ENCODE peak calls at places on chromosomes 4 and X, in five cellular contexts. One of them, this sample, is unnamed.

GRCh38 chr4:141705747-141706377 is 69.5 kb downstream of the IL15 start:
- DNase-seq in K562: no peak
- DNase-seq in stomach: no peak
- DNase-seq in A549: no peak
- DNase-seq in upper lobe of left lung: no peak
- DNase-seq in this sample: no peak

GRCh38 chrX:121161501-121161933 is 114.1 kb downstream of the GLUD2 start:
- DNase-seq in K562: peak; percentile 76
- DNase-seq in stomach: no peak
- DNase-seq in A549: no peak
- DNase-seq in upper lobe of left lung: no peak
- DNase-seq in this sample: no peak

GRCh38 chrX:63128509-63128908 is 222.6 kb downstream of the SPIN4 start:
- DNase-seq in K562: no peak
- DNase-seq in stomach: no peak
- DNase-seq in A549: peak; percentile 36
- DNase-seq in upper lobe of left lung: no peak
- DNase-seq in this sample: no peak

GRCh38 chr4:52870225-52870624 is 8.1 kb downstream of the RASL11B start:
- DNase-seq in K562: no peak
- DNase-seq in stomach: peak; percentile 48
- DNase-seq in A549: no peak
- DNase-seq in upper lobe of left lung: no peak
- DNase-seq in this sample: no peak

GRCh38 chr4:179624768-179625181 is 2182.5 kb upstream of the AGA start:
- DNase-seq in K562: no peak
- DNase-seq in stomach: peak; percentile 26
- DNase-seq in A549: no peak
- DNase-seq in upper lobe of left lung: no peak
- DNase-seq in this sample: no peak

GRCh38 chr4:16136321-16136720 is 52.5 kb upstream of the PROM1 start:
- DNase-seq in K562: no peak
- DNase-seq in stomach: no peak
- DNase-seq in A549: no peak
- DNase-seq in upper lobe of left lung: no peak
- DNase-seq in this sample: no peak

GRCh38 chr4:20773144-20773997 is 73.1 kb downstream of the PACRGL start:
- DNase-seq in K562: peak; percentile 49
- DNase-seq in stomach: peak; percentile 28
- DNase-seq in A549: peak; percentile 38
- DNase-seq in upper lobe of left lung: no peak
- DNase-seq in this sample: no peak

GRCh38 chr4:103306870-103307345 is 108.8 kb upstream of the CENPE start:
- DNase-seq in K562: no peak
- DNase-seq in stomach: peak; percentile 63
- DNase-seq in A549: no peak
- DNase-seq in upper lobe of left lung: peak; percentile 13
- DNase-seq in this sample: no peak

GRCh38 chr4:38453253-38453881 is 210.6 kb upstream of the KLF3 start:
- DNase-seq in K562: no peak
- DNase-seq in stomach: no peak
- DNase-seq in A549: no peak
- DNase-seq in upper lobe of left lung: no peak
- DNase-seq in this sample: no peak

GRCh38 chr4:188956566-188956965 is 817.3 kb downstream of the TRIML1 start:
- DNase-seq in K562: no peak
- DNase-seq in stomach: no peak
- DNase-seq in A549: no peak
- DNase-seq in upper lobe of left lung: no peak
- DNase-seq in this sample: no peak

GRCh38 chr4:132593717-132594400 is 555.2 kb upstream of the PCDH10 start:
- DNase-seq in K562: no peak
- DNase-seq in stomach: no peak
- DNase-seq in A549: no peak
- DNase-seq in upper lobe of left lung: no peak
- DNase-seq in this sample: no peak

GRCh38 chrX:107686026-107686425 is 57.7 kb downstream of the PRPS1 start:
- DNase-seq in K562: no peak
- DNase-seq in stomach: no peak
- DNase-seq in A549: no peak
- DNase-seq in upper lobe of left lung: no peak
- DNase-seq in this sample: no peak

DNA sequence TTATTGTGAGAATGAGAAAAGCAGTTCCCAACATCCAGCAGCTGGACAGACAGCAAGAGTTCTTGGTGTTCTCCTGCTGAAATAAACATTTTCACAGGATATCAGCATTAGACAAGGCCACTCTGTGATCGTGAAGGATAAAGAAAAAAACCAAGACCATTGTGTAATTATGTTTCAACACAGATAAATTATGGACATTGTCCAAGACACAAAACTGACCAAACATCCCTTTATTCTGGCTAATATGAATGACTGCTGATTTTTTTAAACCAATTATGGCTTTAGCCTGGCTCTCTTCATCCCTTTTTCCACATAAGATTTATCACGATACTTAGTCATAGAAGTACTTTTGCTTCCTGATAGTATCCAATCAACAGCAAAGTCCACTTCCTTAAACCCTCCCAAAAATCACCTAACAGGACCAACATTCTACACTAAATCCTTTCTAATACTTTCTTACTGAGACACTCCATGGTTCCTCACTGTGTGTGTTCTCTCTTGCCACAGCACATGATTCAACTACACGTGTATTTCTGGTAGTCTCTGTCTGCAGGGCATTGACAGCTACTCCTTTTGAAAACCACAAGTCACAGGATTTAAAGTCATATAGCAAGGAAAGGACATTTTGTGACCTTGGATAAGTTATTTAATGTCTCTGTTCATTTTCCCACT is 137.0 kb upstream of the PGRMC2 start:
- DNase-seq in K562: no peak
- DNase-seq in stomach: no peak
- DNase-seq in A549: no peak
- DNase-seq in upper lobe of left lung: no peak
- DNase-seq in this sample: no peak
- H3K27ac ChIP-seq in K562: no peak overlapping the region
- H3K27ac ChIP-seq in stomach: peak overlapping the region; percentile 39
- H3K27ac ChIP-seq in A549: peak overlapping the region; percentile 18
- H3K27ac ChIP-seq in upper lobe of left lung: peak overlapping the region; percentile 54
- H3K27ac ChIP-seq in this sample: no peak overlapping the region

GRCh38 chr4:8502371-8502770 is 61.8 kb downstream of the TRMT44 start:
- DNase-seq in K562: no peak
- DNase-seq in stomach: no peak
- DNase-seq in A549: no peak
- DNase-seq in upper lobe of left lung: no peak
- DNase-seq in this sample: no peak

GRCh38 chr4:8505229-8505628 is 64.7 kb downstream of the TRMT44 start:
- DNase-seq in K562: no peak
- DNase-seq in stomach: no peak
- DNase-seq in A549: no peak
- DNase-seq in upper lobe of left lung: peak; percentile 30
- DNase-seq in this sample: no peak

GRCh38 chr4:8502836-8503585 is 62.4 kb downstream of the TRMT44 start:
- DNase-seq in K562: no peak
- DNase-seq in stomach: no peak
- DNase-seq in A549: no peak
- DNase-seq in upper lobe of left lung: no peak
- DNase-seq in this sample: no peak

GRCh38 chr4:8504279-8505007 is 63.9 kb downstream of the TRMT44 start:
- DNase-seq in K562: no peak
- DNase-seq in stomach: peak; percentile 76
- DNase-seq in A549: no peak
- DNase-seq in upper lobe of left lung: no peak
- DNase-seq in this sample: no peak

GRCh38 chr4:8503801-8504200 is 63.2 kb downstream of the TRMT44 start:
- DNase-seq in K562: no peak
- DNase-seq in stomach: peak; percentile 37
- DNase-seq in A549: no peak
- DNase-seq in upper lobe of left lung: no peak
- DNase-seq in this sample: no peak
- TF ChIP-seq EP300 in K562: no peak
- TF ChIP-seq EP300 in stomach: no peak
- TF ChIP-seq EP300 in A549: no peak
- TF ChIP-seq EP300 in upper lobe of left lung: no peak
- TF ChIP-seq EP300 in this sample: no peak

GRCh38 chrX:119693032-119693995 is at the start of gene SEPTIN6:
- DNase-seq in K562: peak; percentile 87
- DNase-seq in stomach: peak; percentile 72
- DNase-seq in A549: peak; percentile 75
- DNase-seq in upper lobe of left lung: peak; percentile 91
- DNase-seq in this sample: peak; percentile 80
- TF ChIP-seq POLR2A in K562: peak; percentile 80
- TF ChIP-seq POLR2A in stomach: peak; percentile 36
- TF ChIP-seq POLR2A in A549: peak; percentile 35
- TF ChIP-seq POLR2A in upper lobe of left lung: peak; percentile 46
- TF ChIP-seq POLR2A in this sample: no peak

DNA sequence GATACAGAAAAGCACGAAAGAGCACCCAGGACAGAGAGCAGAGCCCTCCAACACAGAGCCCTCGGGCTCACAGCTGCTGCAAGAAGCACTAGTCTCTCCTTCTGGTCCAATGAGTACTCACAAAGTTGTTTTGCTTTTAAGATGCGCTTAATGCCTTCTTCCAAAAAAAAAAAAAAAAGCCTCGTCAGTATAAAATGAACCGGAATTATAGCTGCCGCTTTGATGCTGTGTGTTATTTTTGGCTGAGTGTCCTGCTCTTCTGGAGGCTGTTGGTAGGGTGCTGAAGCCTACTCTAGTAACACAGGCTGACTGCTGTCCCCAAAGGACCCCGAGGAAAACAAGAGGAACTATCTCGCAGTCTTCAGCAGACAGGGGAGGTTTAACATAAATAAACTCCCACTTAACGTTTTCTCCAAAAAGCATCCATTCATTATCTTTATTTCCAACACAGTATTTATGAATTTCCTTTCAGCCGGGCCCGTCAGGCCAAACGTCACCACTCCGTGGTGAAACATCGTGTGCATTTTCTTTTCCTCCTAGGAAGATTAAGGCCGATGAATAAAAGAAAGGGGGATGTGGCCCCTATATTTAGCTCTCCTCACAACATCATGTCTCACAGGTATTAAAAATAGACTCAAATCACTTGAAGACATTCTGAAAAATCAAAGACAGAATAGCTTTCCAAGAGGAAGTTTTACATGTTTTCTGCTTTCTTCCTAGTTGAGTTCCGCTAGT is 213.8 kb upstream of the PPARGC1A start:
- DNase-seq in K562: no peak
- DNase-seq in stomach: no peak
- DNase-seq in A549: no peak
- DNase-seq in upper lobe of left lung: no peak
- DNase-seq in this sample: no peak
- H3K27ac ChIP-seq in K562: no peak overlapping the region
- H3K27ac ChIP-seq in stomach: peak overlapping the region; percentile 11
- H3K27ac ChIP-seq in A549: no peak overlapping the region
- H3K27ac ChIP-seq in upper lobe of left lung: no peak overlapping the region
- H3K27ac ChIP-seq in this sample: no peak overlapping the region

GRCh38 chr4:7942019-7942556 is 2.4 kb upstream of the AFAP1 start:
- DNase-seq in K562: no peak
- DNase-seq in stomach: no peak
- DNase-seq in A549: no peak
- DNase-seq in upper lobe of left lung: no peak
- DNase-seq in this sample: no peak

GRCh38 chr4:7939377-7940108 is at the start of gene AFAP1:
- DNase-seq in K562: peak; percentile 98
- DNase-seq in stomach: peak; percentile 89
- DNase-seq in A549: peak; percentile 69
- DNase-seq in upper lobe of left lung: peak; percentile 97
- DNase-seq in this sample: peak; percentile 89

GRCh38 chr4:7943211-7943610 is 3.5 kb upstream of the AFAP1 start:
- DNase-seq in K562: no peak
- DNase-seq in stomach: no peak
- DNase-seq in A549: no peak
- DNase-seq in upper lobe of left lung: no peak
- DNase-seq in this sample: no peak

GRCh38 chr4:7938513-7939376 is 916 bp downstream of the AFAP1 start:
- DNase-seq in K562: no peak
- DNase-seq in stomach: peak; percentile 38
- DNase-seq in A549: peak; percentile 21
- DNase-seq in upper lobe of left lung: peak; percentile 89
- DNase-seq in this sample: no peak

GRCh38 chr4:7941111-7942018 is 1.7 kb upstream of the AFAP1 start:
- DNase-seq in K562: no peak
- DNase-seq in stomach: no peak
- DNase-seq in A549: no peak
- DNase-seq in upper lobe of left lung: no peak
- DNase-seq in this sample: no peak
- TF ChIP-seq EP300 in K562: no peak
- TF ChIP-seq EP300 in stomach: no peak
- TF ChIP-seq EP300 in A549: no peak
- TF ChIP-seq EP300 in upper lobe of left lung: no peak
- TF ChIP-seq EP300 in this sample: no peak

This sample was measured in suprapubic skin.